ENCODE peak calls at places on chromosome 22, in eight cellular contexts. E, L, Z, Q, W, T, J and N are unnamed samples.

GRCh38 chr22:50674606-50675552 is 2.3 kb downstream of the SHANK3 start:
- DNase-seq in J (peak; percentile 66), T (no peak), W (no peak), Z (no peak), Q (peak; percentile 53), E (peak; percentile 66), L (peak; percentile 42), N (no peak)

GRCh38 chr22:42313804-42314581 is 43.5 kb upstream of the TCF20 start:
- DNase-seq in T (no peak), J (peak; percentile 80), W (peak; percentile 90), Z (peak; percentile 49), L (peak; percentile 84), Q (peak; percentile 60), E (peak; percentile 77), N (no peak)

GRCh38 chr22:33921576-33922181 is 1.4 kb upstream of the LARGE1 start:
- DNase-seq in Q (peak; percentile 68), E (peak; percentile 77), L (peak; percentile 26), W (peak; percentile 6), J (peak; percentile 59), T (no peak), Z (peak; percentile 70), N (no peak)

GRCh38 chr22:45977551-45978274 is 751 bp upstream of the WNT7B start:
- DNase-seq in J (no peak), Q (no peak), T (no peak), W (no peak), E (peak; percentile 63), L (peak; percentile 46), Z (no peak), N (no peak)

GRCh38 chr22:42335839-42336378 is 65.5 kb upstream of the TCF20 start:
- DNase-seq in Z (no peak), L (no peak), Q (no peak), E (no peak), W (no peak), J (no peak), T (no peak), N (no peak)

GRCh38 chr22:38285015-38285414 is 12.2 kb upstream of the TMEM184B start:
- DNase-seq in J (no peak), W (no peak), L (no peak), Z (no peak), T (no peak), Q (no peak), E (no peak), N (no peak)

GRCh38 chr22:41555325-41555724 is 5.5 kb upstream of the CSDC2 start:
- DNase-seq in T (no peak), L (no peak), Q (no peak), W (peak; percentile 12), J (no peak), E (no peak), Z (no peak), N (no peak)

GRCh38 chr22:41919357-41920224 is 4.7 kb upstream of the SHISA8 start:
- DNase-seq in Q (peak; percentile 70), W (no peak), T (no peak), J (peak; percentile 72), L (peak; percentile 14), Z (peak; percentile 63), E (peak; percentile 53), N (no peak)

GRCh38 chr22:17131686-17132085 is 10.5 kb upstream of the TMEM121B start:
- DNase-seq in Z (peak; percentile 53), E (no peak), W (no peak), L (peak; percentile 19), Q (no peak), T (no peak), J (no peak), N (no peak)

GRCh38 chr22:38841211-38841610 is 2.6 kb downstream of the NPTXR start:
- DNase-seq in Q (no peak), T (no peak), L (no peak), W (no peak), J (peak; percentile 81), E (no peak), Z (no peak), N (no peak)

GRCh38 chr22:38244106-38244505 is 28.7 kb downstream of the TMEM184B start:
- DNase-seq in Z (no peak), W (no peak), Q (no peak), L (no peak), J (no peak), T (no peak), E (no peak), N (no peak)

GRCh38 chr22:45460288-45461109 is 42.2 kb upstream of the FBLN1 start:
- DNase-seq in T (no peak), Z (no peak), J (no peak), Q (no peak), W (no peak), L (no peak), E (no peak), N (peak; percentile 83)

GRCh38 chr22:24753919-24754318 is 20.6 kb downstream of the PIWIL3 start:
- DNase-seq in Z (no peak), L (no peak), J (no peak), Q (no peak), E (no peak), T (no peak), W (no peak), N (no peak)